ENCODE peak calls at places on chromosomes 13 and 19, in eight cellular contexts. One of them, this sample, is unnamed.

GRCh38 chr19:29212614-29213573 is at the start of gene UQCRFS1:
- DNase-seq in Peyer's patch: peak
- DNase-seq in retinal pigment epithelial cell: peak
- DNase-seq in cardiac fibroblast: peak
- DNase-seq in OCI-LY7: peak
- DNase-seq in heart right ventricle: peak
- DNase-seq in SK-N-SH: peak
- DNase-seq in tibial nerve: peak
- DNase-seq in this sample: peak

GRCh38 chr19:39007096-39007495 is 25.3 kb downstream of the FBXO27 start:
- DNase-seq in Peyer's patch: no peak
- DNase-seq in retinal pigment epithelial cell: no peak
- DNase-seq in cardiac fibroblast: no peak
- DNase-seq in OCI-LY7: no peak
- DNase-seq in heart right ventricle: no peak
- DNase-seq in SK-N-SH: no peak
- DNase-seq in tibial nerve: no peak
- DNase-seq in this sample: no peak

GRCh38 chr13:88701551-88701950 is 1030.4 kb downstream of the SLITRK5 start:
- DNase-seq in Peyer's patch: no peak
- DNase-seq in retinal pigment epithelial cell: peak
- DNase-seq in cardiac fibroblast: no peak
- DNase-seq in OCI-LY7: no peak
- DNase-seq in heart right ventricle: no peak
- DNase-seq in SK-N-SH: no peak
- DNase-seq in tibial nerve: no peak
- DNase-seq in this sample: no peak

GRCh38 chr13:20565120-20565736 is 1.7 kb upstream of the IFT88 start:
- DNase-seq in Peyer's patch: no peak
- DNase-seq in retinal pigment epithelial cell: no peak
- DNase-seq in cardiac fibroblast: no peak
- DNase-seq in OCI-LY7: no peak
- DNase-seq in heart right ventricle: no peak
- DNase-seq in SK-N-SH: no peak
- DNase-seq in tibial nerve: no peak
- DNase-seq in this sample: no peak

GRCh38 chr19:29714371-29714952 is 599 bp downstream of the C19orf12 start:
- DNase-seq in Peyer's patch: peak
- DNase-seq in retinal pigment epithelial cell: no peak
- DNase-seq in cardiac fibroblast: no peak
- DNase-seq in OCI-LY7: no peak
- DNase-seq in heart right ventricle: no peak
- DNase-seq in SK-N-SH: no peak
- DNase-seq in tibial nerve: no peak
- DNase-seq in this sample: no peak

GRCh38 chr13:46672338-46673090 is 119.5 kb downstream of the LRCH1 start:
- DNase-seq in Peyer's patch: no peak
- DNase-seq in retinal pigment epithelial cell: no peak
- DNase-seq in cardiac fibroblast: no peak
- DNase-seq in OCI-LY7: no peak
- DNase-seq in heart right ventricle: no peak
- DNase-seq in SK-N-SH: no peak
- DNase-seq in tibial nerve: no peak
- DNase-seq in this sample: no peak

GRCh38 chr19:41932259-41933130 is 4.2 kb upstream of the ERFL start:
- DNase-seq in Peyer's patch: no peak
- DNase-seq in retinal pigment epithelial cell: no peak
- DNase-seq in cardiac fibroblast: no peak
- DNase-seq in OCI-LY7: no peak
- DNase-seq in heart right ventricle: no peak
- DNase-seq in SK-N-SH: peak
- DNase-seq in tibial nerve: no peak
- DNase-seq in this sample: no peak

GRCh38 chr13:37602743-37603381 is 4.3 kb upstream of the POSTN start:
- DNase-seq in Peyer's patch: no peak
- DNase-seq in retinal pigment epithelial cell: no peak
- DNase-seq in cardiac fibroblast: peak
- DNase-seq in OCI-LY7: peak
- DNase-seq in heart right ventricle: no peak
- DNase-seq in SK-N-SH: peak
- DNase-seq in tibial nerve: no peak
- DNase-seq in this sample: no peak

GRCh38 chr13:39602614-39603366 is at the start of gene LHFPL6:
- DNase-seq in Peyer's patch: peak
- DNase-seq in retinal pigment epithelial cell: peak
- DNase-seq in cardiac fibroblast: peak
- DNase-seq in OCI-LY7: peak
- DNase-seq in heart right ventricle: peak
- DNase-seq in SK-N-SH: peak
- DNase-seq in tibial nerve: peak
- DNase-seq in this sample: peak

GRCh38 chr19:16446108-16447014 is 25.4 kb downstream of the EPS15L1 start:
- DNase-seq in Peyer's patch: peak
- DNase-seq in retinal pigment epithelial cell: no peak
- DNase-seq in cardiac fibroblast: no peak
- DNase-seq in OCI-LY7: peak
- DNase-seq in heart right ventricle: no peak
- DNase-seq in SK-N-SH: no peak
- DNase-seq in tibial nerve: no peak
- DNase-seq in this sample: no peak

GRCh38 chr19:16445238-16446107 is 26.3 kb downstream of the EPS15L1 start:
- DNase-seq in Peyer's patch: peak
- DNase-seq in retinal pigment epithelial cell: no peak
- DNase-seq in cardiac fibroblast: peak
- DNase-seq in OCI-LY7: peak
- DNase-seq in heart right ventricle: no peak
- DNase-seq in SK-N-SH: no peak
- DNase-seq in tibial nerve: no peak
- DNase-seq in this sample: no peak

GRCh38 chr19:16442386-16443276 is 29.1 kb downstream of the EPS15L1 start:
- DNase-seq in Peyer's patch: no peak
- DNase-seq in retinal pigment epithelial cell: no peak
- DNase-seq in cardiac fibroblast: no peak
- DNase-seq in OCI-LY7: no peak
- DNase-seq in heart right ventricle: peak
- DNase-seq in SK-N-SH: no peak
- DNase-seq in tibial nerve: no peak
- DNase-seq in this sample: no peak

GRCh38 chr19:16444273-16444597 is 27.5 kb downstream of the EPS15L1 start:
- DNase-seq in Peyer's patch: no peak
- DNase-seq in retinal pigment epithelial cell: no peak
- DNase-seq in cardiac fibroblast: no peak
- DNase-seq in OCI-LY7: peak
- DNase-seq in heart right ventricle: no peak
- DNase-seq in SK-N-SH: no peak
- DNase-seq in tibial nerve: no peak
- DNase-seq in this sample: no peak

GRCh38 chr19:16441661-16442071 is 30.1 kb downstream of the EPS15L1 start:
- DNase-seq in Peyer's patch: no peak
- DNase-seq in retinal pigment epithelial cell: no peak
- DNase-seq in cardiac fibroblast: no peak
- DNase-seq in OCI-LY7: peak
- DNase-seq in heart right ventricle: no peak
- DNase-seq in SK-N-SH: peak
- DNase-seq in tibial nerve: no peak
- DNase-seq in this sample: no peak
- TF ChIP-seq CTCF in Peyer's patch: no peak
- TF ChIP-seq CTCF in retinal pigment epithelial cell: peak
- TF ChIP-seq CTCF in cardiac fibroblast: peak
- TF ChIP-seq CTCF in OCI-LY7: peak
- TF ChIP-seq CTCF in heart right ventricle: peak
- TF ChIP-seq CTCF in SK-N-SH: peak
- TF ChIP-seq CTCF in tibial nerve: no peak
- TF ChIP-seq CTCF in this sample: peak

GRCh38 chr19:33080761-33081681 is at the start of gene GPATCH1:
- DNase-seq in Peyer's patch: peak
- DNase-seq in retinal pigment epithelial cell: no peak
- DNase-seq in cardiac fibroblast: peak
- DNase-seq in OCI-LY7: peak
- DNase-seq in heart right ventricle: peak
- DNase-seq in SK-N-SH: peak
- DNase-seq in tibial nerve: peak
- DNase-seq in this sample: peak
- TF ChIP-seq CTCF in Peyer's patch: no peak
- TF ChIP-seq CTCF in retinal pigment epithelial cell: no peak
- TF ChIP-seq CTCF in cardiac fibroblast: no peak
- TF ChIP-seq CTCF in OCI-LY7: no peak
- TF ChIP-seq CTCF in heart right ventricle: no peak
- TF ChIP-seq CTCF in SK-N-SH: no peak
- TF ChIP-seq CTCF in tibial nerve: no peak
- TF ChIP-seq CTCF in this sample: no peak

GRCh38 chr13:112444416-112445399 is 68.6 kb downstream of the SPACA7 start:
- DNase-seq in Peyer's patch: no peak
- DNase-seq in retinal pigment epithelial cell: no peak
- DNase-seq in cardiac fibroblast: no peak
- DNase-seq in OCI-LY7: no peak
- DNase-seq in heart right ventricle: no peak
- DNase-seq in SK-N-SH: no peak
- DNase-seq in tibial nerve: no peak
- DNase-seq in this sample: peak

GRCh38 chr13:112441779-112442310 is 65.7 kb downstream of the SPACA7 start:
- DNase-seq in Peyer's patch: no peak
- DNase-seq in retinal pigment epithelial cell: no peak
- DNase-seq in cardiac fibroblast: no peak
- DNase-seq in OCI-LY7: no peak
- DNase-seq in heart right ventricle: no peak
- DNase-seq in SK-N-SH: no peak
- DNase-seq in tibial nerve: no peak
- DNase-seq in this sample: peak

GRCh38 chr13:112442483-112443090 is 66.4 kb downstream of the SPACA7 start:
- DNase-seq in Peyer's patch: no peak
- DNase-seq in retinal pigment epithelial cell: no peak
- DNase-seq in cardiac fibroblast: no peak
- DNase-seq in OCI-LY7: no peak
- DNase-seq in heart right ventricle: no peak
- DNase-seq in SK-N-SH: peak
- DNase-seq in tibial nerve: no peak
- DNase-seq in this sample: peak

GRCh38 chr13:112444001-112444311 is 67.8 kb downstream of the SPACA7 start:
- DNase-seq in Peyer's patch: no peak
- DNase-seq in retinal pigment epithelial cell: no peak
- DNase-seq in cardiac fibroblast: peak
- DNase-seq in OCI-LY7: peak
- DNase-seq in heart right ventricle: peak
- DNase-seq in SK-N-SH: peak
- DNase-seq in tibial nerve: no peak
- DNase-seq in this sample: peak

DNA sequence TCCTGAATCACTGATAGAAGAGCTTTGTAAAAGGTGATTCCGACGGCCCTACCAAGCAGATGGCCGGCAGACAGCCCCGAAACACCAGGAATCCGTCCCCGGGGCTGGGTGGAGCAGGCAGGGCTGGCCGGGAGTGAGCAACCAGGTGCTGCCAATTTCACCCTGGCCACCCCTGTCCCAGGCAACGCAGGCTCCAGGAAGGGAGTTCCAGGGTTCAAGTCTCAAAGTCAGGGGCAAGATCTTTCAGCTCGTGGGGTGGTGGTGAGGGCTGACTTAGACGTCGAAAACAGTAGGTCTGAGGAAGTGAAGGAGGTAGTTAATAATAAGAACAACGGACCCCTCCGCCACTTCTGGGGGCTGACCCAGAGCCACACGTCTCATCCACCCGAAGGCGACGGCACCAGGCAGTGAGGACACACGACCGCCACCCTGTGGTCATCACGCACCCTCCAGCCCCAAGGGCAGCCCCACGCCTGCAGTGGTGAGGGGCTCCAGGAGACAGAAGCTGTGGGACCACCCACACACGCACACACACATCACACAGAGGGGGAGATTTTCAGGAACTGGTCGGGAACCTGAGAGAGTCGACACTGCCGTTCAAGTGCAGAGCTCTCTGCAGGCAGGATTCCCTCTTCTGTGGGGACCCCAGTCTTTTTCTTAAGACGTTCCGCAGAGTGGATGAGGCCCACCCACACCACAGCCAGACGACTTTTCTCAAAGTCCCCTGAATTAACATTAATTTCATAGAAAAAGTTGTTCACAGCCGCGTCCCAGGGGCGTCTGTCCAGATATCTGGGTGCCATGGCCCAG is 67.2 kb downstream of the SPACA7 start:
- DNase-seq in Peyer's patch: no peak
- DNase-seq in retinal pigment epithelial cell: no peak
- DNase-seq in cardiac fibroblast: no peak
- DNase-seq in OCI-LY7: peak
- DNase-seq in heart right ventricle: no peak
- DNase-seq in SK-N-SH: peak
- DNase-seq in tibial nerve: no peak
- DNase-seq in this sample: peak
- TF ChIP-seq CTCF in Peyer's patch: no peak
- TF ChIP-seq CTCF in retinal pigment epithelial cell: peak
- TF ChIP-seq CTCF in cardiac fibroblast: peak
- TF ChIP-seq CTCF in OCI-LY7: no peak
- TF ChIP-seq CTCF in heart right ventricle: no peak
- TF ChIP-seq CTCF in SK-N-SH: no peak
- TF ChIP-seq CTCF in tibial nerve: no peak
- TF ChIP-seq CTCF in this sample: no peak

DNA sequence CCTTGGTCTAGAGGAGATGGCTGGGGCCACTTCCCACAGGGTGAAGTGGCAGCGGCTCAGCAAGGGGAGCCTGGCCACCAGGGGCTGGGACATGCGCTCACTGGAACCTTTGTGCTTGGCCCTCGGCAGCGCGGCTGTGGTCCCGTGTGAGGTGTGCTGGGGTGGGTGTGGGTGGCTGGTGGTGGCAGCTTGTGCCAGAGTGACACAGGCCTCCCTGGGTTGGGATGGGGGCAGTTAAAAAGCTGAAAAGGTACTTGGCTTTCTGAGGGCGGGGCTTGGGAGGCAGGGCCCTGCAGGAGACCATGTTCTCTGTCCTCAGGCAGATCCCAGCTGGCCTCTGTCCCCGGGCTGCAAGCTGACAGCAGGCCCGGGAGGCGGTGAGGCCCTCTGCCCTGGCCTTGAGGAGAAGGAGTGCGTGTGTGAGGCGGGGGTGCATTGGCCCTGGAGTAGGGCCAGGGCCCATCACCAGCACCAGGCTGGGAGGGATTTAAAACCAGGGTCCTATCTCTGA is 17.3 kb downstream of the MPND start:
- DNase-seq in Peyer's patch: no peak
- DNase-seq in retinal pigment epithelial cell: no peak
- DNase-seq in cardiac fibroblast: no peak
- DNase-seq in OCI-LY7: no peak
- DNase-seq in heart right ventricle: no peak
- DNase-seq in SK-N-SH: no peak
- DNase-seq in tibial nerve: no peak
- DNase-seq in this sample: no peak
- TF ChIP-seq CTCF in Peyer's patch: no peak
- TF ChIP-seq CTCF in retinal pigment epithelial cell: no peak
- TF ChIP-seq CTCF in cardiac fibroblast: no peak
- TF ChIP-seq CTCF in OCI-LY7: no peak
- TF ChIP-seq CTCF in heart right ventricle: no peak
- TF ChIP-seq CTCF in SK-N-SH: no peak
- TF ChIP-seq CTCF in tibial nerve: no peak
- TF ChIP-seq CTCF in this sample: no peak